ENCODE peak calls at places on chromosomes 3 and 15, in four cellular contexts. One of them, this sample, is unnamed.

GRCh38 chr3:81451611-81452010 is 309.8 kb downstream of the GBE1 start:
- DNase-seq in AG09309: no peak
- DNase-seq in foreskin fibroblast: peak
- DNase-seq in fibroblast of mammary gland: peak
- DNase-seq in this sample: peak

GRCh38 chr3:140344601-140345000 is 333.3 kb upstream of the TRIM42 start:
- DNase-seq in AG09309: no peak
- DNase-seq in foreskin fibroblast: no peak
- DNase-seq in fibroblast of mammary gland: no peak
- DNase-seq in this sample: no peak

GRCh38 chr3:88509582-88509981 is 359.8 kb downstream of the C3orf38 start:
- DNase-seq in AG09309: no peak
- DNase-seq in foreskin fibroblast: no peak
- DNase-seq in fibroblast of mammary gland: no peak
- DNase-seq in this sample: no peak

GRCh38 chr3:63141-63845 is 133.3 kb upstream of the CHL1 start:
- DNase-seq in AG09309: no peak
- DNase-seq in foreskin fibroblast: no peak
- DNase-seq in fibroblast of mammary gland: peak
- DNase-seq in this sample: peak

GRCh38 chr3:115975353-115975752 is 352.0 kb downstream of the GAP43 start:
- DNase-seq in AG09309: peak
- DNase-seq in foreskin fibroblast: no peak
- DNase-seq in fibroblast of mammary gland: peak
- DNase-seq in this sample: peak

GRCh38 chr3:107753494-107753893 is 230.7 kb downstream of the BBX start:
- DNase-seq in AG09309: no peak
- DNase-seq in foreskin fibroblast: no peak
- DNase-seq in fibroblast of mammary gland: peak
- DNase-seq in this sample: peak

GRCh38 chr15:69098688-69099087 is 61.7 kb upstream of the GLCE start:
- DNase-seq in AG09309: no peak
- DNase-seq in foreskin fibroblast: no peak
- DNase-seq in fibroblast of mammary gland: no peak
- DNase-seq in this sample: no peak

GRCh38 chr15:55196011-55196410 is 730 bp downstream of the RSL24D1 start:
- DNase-seq in AG09309: no peak
- DNase-seq in foreskin fibroblast: no peak
- DNase-seq in fibroblast of mammary gland: no peak
- DNase-seq in this sample: no peak

GRCh38 chr15:89083246-89083645 is 5.0 kb upstream of the ABHD2 start:
- DNase-seq in AG09309: no peak
- DNase-seq in foreskin fibroblast: no peak
- DNase-seq in fibroblast of mammary gland: no peak
- DNase-seq in this sample: no peak

GRCh38 chr3:40042752-40043443 is 233.5 kb downstream of the MYRIP start:
- DNase-seq in AG09309: no peak
- DNase-seq in foreskin fibroblast: peak
- DNase-seq in fibroblast of mammary gland: peak
- DNase-seq in this sample: no peak

GRCh38 chr15:88385078-88385700 is 82.0 kb downstream of the MRPL46 start:
- DNase-seq in AG09309: no peak
- DNase-seq in foreskin fibroblast: no peak
- DNase-seq in fibroblast of mammary gland: peak
- DNase-seq in this sample: no peak

GRCh38 chr3:50177346-50177745 is 14.1 kb upstream of the GNAT1 start:
- DNase-seq in AG09309: no peak
- DNase-seq in foreskin fibroblast: no peak
- DNase-seq in fibroblast of mammary gland: peak
- DNase-seq in this sample: no peak

GRCh38 chr15:47949815-47950214 is 171.0 kb upstream of the SLC24A5 start:
- DNase-seq in AG09309: no peak
- DNase-seq in foreskin fibroblast: no peak
- DNase-seq in fibroblast of mammary gland: no peak
- DNase-seq in this sample: no peak

GRCh38 chr15:90062023-90062728 is 40.1 kb downstream of the IDH2 start:
- DNase-seq in AG09309: no peak
- DNase-seq in foreskin fibroblast: no peak
- DNase-seq in fibroblast of mammary gland: no peak
- DNase-seq in this sample: no peak

GRCh38 chr15:70617911-70618287 is 145.5 kb downstream of the UACA start:
- DNase-seq in AG09309: no peak
- DNase-seq in foreskin fibroblast: no peak
- DNase-seq in fibroblast of mammary gland: no peak
- DNase-seq in this sample: no peak

GRCh38 chr15:44009056-44009455 is 182.3 kb downstream of the WDR76 start:
- DNase-seq in AG09309: peak
- DNase-seq in foreskin fibroblast: peak
- DNase-seq in fibroblast of mammary gland: peak
- DNase-seq in this sample: no peak

GRCh38 chr15:27865926-27866325 is 233.2 kb downstream of the OCA2 start:
- DNase-seq in AG09309: no peak
- DNase-seq in foreskin fibroblast: no peak
- DNase-seq in fibroblast of mammary gland: no peak
- DNase-seq in this sample: no peak

GRCh38 chr15:58108117-58108516 is 30.1 kb upstream of the AQP9 start:
- DNase-seq in AG09309: no peak
- DNase-seq in foreskin fibroblast: no peak
- DNase-seq in fibroblast of mammary gland: no peak
- DNase-seq in this sample: no peak

GRCh38 chr15:91465696-91466095 is 365.6 kb downstream of the SV2B start:
- DNase-seq in AG09309: no peak
- DNase-seq in foreskin fibroblast: no peak
- DNase-seq in fibroblast of mammary gland: no peak
- DNase-seq in this sample: no peak

GRCh38 chr15:76338555-76339301 is 2.2 kb downstream of the ISL2 start:
- DNase-seq in AG09309: no peak
- DNase-seq in foreskin fibroblast: peak
- DNase-seq in fibroblast of mammary gland: no peak
- DNase-seq in this sample: no peak

GRCh38 chr3:185528481-185529009 is 23.8 kb downstream of the LIPH start:
- DNase-seq in AG09309: no peak
- DNase-seq in foreskin fibroblast: no peak
- DNase-seq in fibroblast of mammary gland: no peak
- DNase-seq in this sample: no peak

GRCh38 chr15:63514533-63514943 is 10.1 kb downstream of the USP3 start:
- DNase-seq in AG09309: peak
- DNase-seq in foreskin fibroblast: peak
- DNase-seq in fibroblast of mammary gland: peak
- DNase-seq in this sample: no peak

GRCh38 chr15:85588657-85589056 is 206.1 kb downstream of the KLHL25 start:
- DNase-seq in AG09309: no peak
- DNase-seq in foreskin fibroblast: no peak
- DNase-seq in fibroblast of mammary gland: peak
- DNase-seq in this sample: no peak

GRCh38 chr15:70318996-70319465 is 221.3 kb upstream of the TLE3 start:
- DNase-seq in AG09309: peak
- DNase-seq in foreskin fibroblast: peak
- DNase-seq in fibroblast of mammary gland: peak
- DNase-seq in this sample: no peak

GRCh38 chr15:85289677-85290365 is 90.6 kb upstream of the AKAP13 start:
- DNase-seq in AG09309: peak
- DNase-seq in foreskin fibroblast: no peak
- DNase-seq in fibroblast of mammary gland: peak
- DNase-seq in this sample: no peak

GRCh38 chr15:94856267-94856854 is 625.0 kb downstream of the MCTP2 start:
- DNase-seq in AG09309: no peak
- DNase-seq in foreskin fibroblast: no peak
- DNase-seq in fibroblast of mammary gland: no peak
- DNase-seq in this sample: no peak

GRCh38 chr3:19425825-19426224 is 277.5 kb downstream of the KCNH8 start:
- DNase-seq in AG09309: no peak
- DNase-seq in foreskin fibroblast: no peak
- DNase-seq in fibroblast of mammary gland: no peak
- DNase-seq in this sample: no peak

GRCh38 chr3:130537609-130538304 is 20.8 kb downstream of the COL6A6 start:
- DNase-seq in AG09309: no peak
- DNase-seq in foreskin fibroblast: no peak
- DNase-seq in fibroblast of mammary gland: no peak
- DNase-seq in this sample: no peak

DNA sequence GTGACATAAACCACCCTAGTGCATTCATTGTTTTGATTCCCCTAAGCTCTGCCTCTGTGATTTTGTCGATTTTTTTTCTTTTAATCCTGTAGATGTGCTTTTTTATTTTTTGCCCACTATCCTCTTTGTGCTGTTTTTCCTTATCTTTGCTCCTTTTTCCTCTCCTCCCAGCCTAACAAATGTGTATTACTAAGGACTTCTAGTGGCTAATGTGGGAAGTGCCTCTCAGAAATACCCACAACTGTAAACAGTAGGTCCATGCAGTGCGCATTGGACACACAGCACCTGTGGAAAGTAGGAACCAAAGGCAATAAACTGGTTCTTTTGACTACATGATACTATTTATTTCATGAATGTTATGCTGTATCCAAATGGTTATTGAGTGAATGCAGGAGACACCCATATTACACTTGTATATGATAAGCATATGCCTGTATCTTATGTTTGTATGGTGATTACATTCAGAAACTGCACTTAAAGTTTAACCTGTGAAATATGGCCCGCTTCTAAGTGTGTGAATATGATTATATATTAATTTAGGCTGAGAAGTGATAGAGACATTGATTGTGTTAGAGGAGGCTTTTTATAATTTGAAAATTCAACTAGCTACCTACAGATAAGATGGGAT is 147.8 kb downstream of the PLCL2 start:
- DNase-seq in AG09309: no peak
- DNase-seq in foreskin fibroblast: no peak
- DNase-seq in fibroblast of mammary gland: peak
- DNase-seq in this sample: peak
- TF ChIP-seq CTCF in AG09309: peak
- TF ChIP-seq CTCF in foreskin fibroblast: peak
- TF ChIP-seq CTCF in fibroblast of mammary gland: peak
- TF ChIP-seq CTCF in this sample: peak

GRCh38 chr3:197393711-197394110 is 95.3 kb upstream of the DLG1 start:
- DNase-seq in AG09309: no peak
- DNase-seq in foreskin fibroblast: no peak
- DNase-seq in fibroblast of mammary gland: no peak
- DNase-seq in this sample: no peak

GRCh38 chr3:197397812-197398211 is 99.4 kb upstream of the DLG1 start:
- DNase-seq in AG09309: no peak
- DNase-seq in foreskin fibroblast: no peak
- DNase-seq in fibroblast of mammary gland: no peak
- DNase-seq in this sample: no peak

GRCh38 chr3:197392961-197393360 is 94.5 kb upstream of the DLG1 start:
- DNase-seq in AG09309: no peak
- DNase-seq in foreskin fibroblast: no peak
- DNase-seq in fibroblast of mammary gland: peak
- DNase-seq in this sample: no peak

GRCh38 chr3:197398301-197398878 is 100.0 kb upstream of the DLG1 start:
- DNase-seq in AG09309: no peak
- DNase-seq in foreskin fibroblast: no peak
- DNase-seq in fibroblast of mammary gland: no peak
- DNase-seq in this sample: no peak

GRCh38 chr3:197394464-197395321 is 96.3 kb upstream of the DLG1 start:
- DNase-seq in AG09309: peak
- DNase-seq in foreskin fibroblast: peak
- DNase-seq in fibroblast of mammary gland: peak
- DNase-seq in this sample: peak
- TF ChIP-seq CTCF in AG09309: no peak
- TF ChIP-seq CTCF in foreskin fibroblast: no peak
- TF ChIP-seq CTCF in fibroblast of mammary gland: no peak
- TF ChIP-seq CTCF in this sample: no peak

DNA sequence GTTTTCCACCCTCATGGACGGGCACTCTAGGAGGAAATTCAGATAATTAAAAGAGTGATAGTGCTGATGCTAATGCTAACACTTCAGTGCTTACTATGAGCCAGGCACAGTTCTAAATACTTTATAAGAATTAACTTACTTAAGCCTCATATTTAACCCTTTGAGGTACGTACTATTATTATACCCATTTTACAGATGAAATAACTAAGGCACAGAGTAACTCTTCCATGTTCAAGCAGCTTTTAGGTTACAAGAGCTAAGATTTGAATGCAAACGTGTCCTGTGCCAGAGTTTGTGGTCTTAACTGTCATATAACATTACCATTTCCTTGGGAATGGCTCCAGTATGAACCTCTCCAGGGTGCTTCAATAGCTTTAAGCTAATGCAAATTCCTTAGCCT is 114.7 kb upstream of the PRR23C start:
- DNase-seq in AG09309: no peak
- DNase-seq in foreskin fibroblast: no peak
- DNase-seq in fibroblast of mammary gland: no peak
- DNase-seq in this sample: no peak
- TF ChIP-seq CTCF in AG09309: no peak
- TF ChIP-seq CTCF in foreskin fibroblast: no peak
- TF ChIP-seq CTCF in fibroblast of mammary gland: no peak
- TF ChIP-seq CTCF in this sample: no peak

DNA sequence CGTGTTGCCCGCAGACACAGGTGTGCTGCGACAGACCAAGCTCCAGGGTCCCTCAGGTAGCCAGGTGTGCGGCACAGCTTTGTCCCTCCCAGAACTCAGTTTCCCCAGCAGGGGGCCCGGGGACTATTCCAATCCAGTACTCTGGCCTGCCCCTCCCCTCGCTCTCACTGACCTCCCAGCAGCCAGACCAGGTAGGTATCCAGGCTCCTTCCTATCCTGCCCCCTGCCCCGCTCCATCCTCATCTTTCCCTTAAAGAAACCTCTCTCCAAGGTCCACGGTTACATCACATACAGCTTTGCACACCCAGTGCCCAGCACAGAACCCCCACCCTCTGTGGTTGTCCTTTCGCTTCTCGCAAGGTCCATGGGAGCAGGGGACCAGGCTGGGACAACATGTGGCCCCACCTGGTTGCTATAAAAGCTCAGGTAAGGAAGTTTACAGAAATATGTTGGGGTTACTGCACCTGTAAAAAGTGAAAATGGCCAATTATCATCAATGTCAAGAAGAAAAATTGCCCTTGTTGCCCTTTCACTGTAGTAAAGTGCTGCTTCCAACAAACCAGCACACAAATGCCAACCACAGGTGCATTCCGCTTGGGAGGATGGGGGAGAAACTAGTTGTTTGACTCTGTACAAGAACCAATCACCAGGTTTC is 7.3 kb upstream of the CYP11A1 start:
- DNase-seq in AG09309: no peak
- DNase-seq in foreskin fibroblast: no peak
- DNase-seq in fibroblast of mammary gland: no peak
- DNase-seq in this sample: no peak
- TF ChIP-seq CTCF in AG09309: no peak
- TF ChIP-seq CTCF in foreskin fibroblast: no peak
- TF ChIP-seq CTCF in fibroblast of mammary gland: no peak
- TF ChIP-seq CTCF in this sample: no peak

GRCh38 chr15:38477637-38478036 is 23.7 kb downstream of the FAM98B start:
- DNase-seq in AG09309: no peak
- DNase-seq in foreskin fibroblast: no peak
- DNase-seq in fibroblast of mammary gland: peak
- DNase-seq in this sample: no peak
- TF ChIP-seq CTCF in AG09309: no peak
- TF ChIP-seq CTCF in foreskin fibroblast: no peak
- TF ChIP-seq CTCF in fibroblast of mammary gland: no peak
- TF ChIP-seq CTCF in this sample: no peak

GRCh38 chr15:101145362-101145761 is 106.5 kb downstream of the CHSY1 start:
- DNase-seq in AG09309: no peak
- DNase-seq in foreskin fibroblast: no peak
- DNase-seq in fibroblast of mammary gland: peak
- DNase-seq in this sample: no peak
- TF ChIP-seq CTCF in AG09309: no peak
- TF ChIP-seq CTCF in foreskin fibroblast: no peak
- TF ChIP-seq CTCF in fibroblast of mammary gland: no peak
- TF ChIP-seq CTCF in this sample: no peak

GRCh38 chr3:8481380-8481779 is 20.2 kb upstream of the LMCD1 start:
- DNase-seq in AG09309: no peak
- DNase-seq in foreskin fibroblast: no peak
- DNase-seq in fibroblast of mammary gland: peak
- DNase-seq in this sample: no peak
- TF ChIP-seq CTCF in AG09309: peak
- TF ChIP-seq CTCF in foreskin fibroblast: no peak
- TF ChIP-seq CTCF in fibroblast of mammary gland: peak
- TF ChIP-seq CTCF in this sample: no peak

This sample was measured in astrocyte of the cerebellum.